ENCODE peak calls at places on chromosomes 5 and 9, in seven cellular contexts. M, B, C, Z, V, R and J are unnamed samples.

GRCh38 chr5:174096619-174097018 is 51.1 kb downstream of the NSG2 start:
- DNase-seq in M (no peak), B (no peak), C (no peak), Z (no peak), V (no peak), R (no peak), J (no peak)

GRCh38 chr9:10108815-10109214 is 504.0 kb downstream of the PTPRD start:
- DNase-seq in M (no peak), B (no peak), C (no peak), Z (no peak), V (no peak), R (no peak), J (no peak)

GRCh38 chr5:73303139-73304079 is 130.4 kb downstream of the TMEM174 start:
- DNase-seq in M (peak; percentile 31), B (no peak), C (no peak), Z (peak; percentile 85), V (no peak), R (peak; percentile 89), J (peak; percentile 80)

GRCh38 chr9:37954581-37954981 is 50.7 kb upstream of the SLC25A51 start:
- DNase-seq in M (no peak), B (no peak), C (no peak), Z (no peak), V (no peak), R (no peak), J (no peak)

GRCh38 chr9:78871086-78871451 is 574.1 kb downstream of the PSAT1 start:
- DNase-seq in M (no peak), B (no peak), C (no peak), Z (no peak), V (no peak), R (no peak), J (no peak)

GRCh38 chr5:24141046-24141445 is 503.7 kb downstream of the CDH10 start:
- DNase-seq in M (no peak), B (no peak), C (no peak), Z (no peak), V (no peak), R (peak; percentile 29), J (peak; percentile 9)

GRCh38 chr9:16526380-16526779 is 344.1 kb downstream of the BNC2 start:
- DNase-seq in M (no peak), B (no peak), C (peak; percentile 77), Z (no peak), V (peak; percentile 49), R (no peak), J (no peak)

GRCh38 chr5:13763719-13764118 is 180.8 kb downstream of the DNAH5 start:
- DNase-seq in M (no peak), B (no peak), C (no peak), Z (no peak), V (no peak), R (no peak), J (no peak)

GRCh38 chr5:149423287-149424268 is 44.5 kb upstream of the IL17B start:
- DNase-seq in M (no peak), B (no peak), C (peak; percentile 85), Z (no peak), V (peak; percentile 88), R (peak; percentile 45), J (peak; percentile 50)

GRCh38 chr5:12480487-12480886 is 576.2 kb upstream of the CTNND2 start:
- DNase-seq in M (no peak), B (no peak), C (no peak), Z (no peak), V (no peak), R (no peak), J (no peak)

GRCh38 chr9:2022560-2022959 is 7.4 kb downstream of the SMARCA2 start:
- DNase-seq in M (no peak), B (no peak), C (no peak), Z (no peak), V (no peak), R (no peak), J (no peak)

GRCh38 chr5:133341915-133342710 is 270.2 kb downstream of the FSTL4 start:
- DNase-seq in M (no peak), B (no peak), C (no peak), Z (no peak), V (no peak), R (no peak), J (peak; percentile 62)

GRCh38 chr5:83368317-83368716 is 103.2 kb upstream of the VCAN start:
- DNase-seq in M (no peak), B (peak; percentile 42), C (peak; percentile 88), Z (no peak), V (peak; percentile 75), R (no peak), J (peak; percentile 3)

GRCh38 chr5:148559461-148559860 is 94.9 kb downstream of the HTR4 start:
- DNase-seq in M (no peak), B (no peak), C (no peak), Z (no peak), V (no peak), R (no peak), J (no peak)

GRCh38 chr9:129840024-129840423 is 4.8 kb downstream of the USP20 start:
- DNase-seq in M (no peak), B (no peak), C (no peak), Z (no peak), V (no peak), R (no peak), J (no peak)

GRCh38 chr5:34889394-34889793 is 25.9 kb downstream of the RAD1 start:
- DNase-seq in M (no peak), B (no peak), C (no peak), Z (no peak), V (no peak), R (no peak), J (no peak)

GRCh38 chr9:108477538-108478006 is 378.2 kb downstream of the ACTL7B start:
- DNase-seq in M (no peak), B (no peak), C (peak; percentile 87), Z (no peak), V (peak; percentile 87), R (no peak), J (no peak)
- H3K9ac ChIP-seq in M (no peak overlapping the region), B (no peak overlapping the region), C (no peak overlapping the region), Z (no peak overlapping the region), V (peak overlapping the region; percentile 82), R (no peak overlapping the region), J (no peak overlapping the region)

DNA sequence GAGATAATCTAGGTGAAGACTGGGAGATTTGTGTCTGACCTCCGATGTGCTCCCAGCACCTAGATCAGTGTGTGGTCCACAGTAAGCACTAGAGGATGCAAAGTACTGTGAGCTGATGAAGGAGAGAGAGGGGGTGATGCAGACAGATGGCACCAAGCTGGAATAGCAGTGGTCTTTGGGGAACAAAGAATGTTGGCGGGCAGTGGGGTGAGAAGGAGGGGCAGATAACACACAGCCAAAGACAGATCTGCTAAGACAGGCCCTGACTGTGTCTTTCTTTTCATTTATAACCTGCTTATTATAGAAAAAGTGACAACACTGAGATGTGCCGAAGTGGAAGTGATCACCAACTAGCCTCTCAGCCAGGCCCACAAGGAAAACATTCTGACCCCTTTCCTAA is 37.5 kb downstream of the ERGIC1 start:
- DNase-seq in M (no peak), B (no peak), C (no peak), Z (no peak), V (no peak), R (no peak), J (no peak)
- H3K4ac ChIP-seq in M (no peak overlapping the region), B (no peak overlapping the region), C (peak overlapping the region; percentile 98), Z (no peak overlapping the region), V (peak overlapping the region; percentile 41), R (no peak overlapping the region), J (no peak overlapping the region)

GRCh38 chr5:139472410-139473030 is 1.7 kb downstream of the SMIM33 start:
- DNase-seq in M (no peak), B (no peak), C (no peak), Z (no peak), V (no peak), R (no peak), J (no peak)

GRCh38 chr5:139473565-139473964 is 2.8 kb downstream of the SMIM33 start:
- DNase-seq in M (no peak), B (no peak), C (no peak), Z (no peak), V (no peak), R (no peak), J (no peak)

GRCh38 chr5:139468421-139468931 is 2.3 kb upstream of the SMIM33 start:
- DNase-seq in M (no peak), B (peak; percentile 68), C (no peak), Z (no peak), V (peak; percentile 55), R (peak; percentile 65), J (peak; percentile 64)

GRCh38 chr5:139473105-139473504 is 2.3 kb downstream of the SMIM33 start:
- DNase-seq in M (peak; percentile 57), B (no peak), C (no peak), Z (peak; percentile 64), V (no peak), R (peak; percentile 81), J (peak; percentile 71)

DNA sequence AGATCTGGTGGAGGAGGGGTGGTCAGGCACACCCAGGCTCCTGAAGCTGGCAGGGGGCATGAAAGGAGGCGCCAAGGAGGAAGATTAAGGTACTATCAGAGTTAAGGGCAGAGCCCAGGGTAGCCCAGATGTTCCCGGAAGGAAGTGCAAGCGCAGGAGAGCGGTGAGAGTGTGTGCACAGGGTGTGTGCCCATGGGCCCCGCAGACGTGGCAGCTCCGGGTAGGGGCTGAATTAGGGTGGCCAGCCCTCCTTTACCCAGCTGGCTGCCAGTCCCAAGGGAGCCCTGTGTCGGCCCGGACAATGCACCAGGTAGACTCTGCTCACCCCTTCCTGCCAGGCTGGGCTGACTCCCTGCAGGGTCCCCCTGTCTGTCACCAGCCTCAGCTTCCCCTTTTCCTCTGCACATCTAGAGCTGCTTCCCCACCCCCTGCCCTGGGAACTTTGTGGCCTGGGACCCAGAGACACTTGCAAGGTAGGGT is at the start of gene SMIM33:
- DNase-seq in M (no peak), B (no peak), C (no peak), Z (no peak), V (no peak), R (no peak), J (no peak)
- H3K27ac ChIP-seq in M (no peak within 1 kb of the TSS), B (no peak within 1 kb of the TSS), C (no peak within 1 kb of the TSS), Z (no peak within 1 kb of the TSS), V (no peak within 1 kb of the TSS), R (no peak within 1 kb of the TSS), J (no peak within 1 kb of the TSS)

GRCh38 chr9:112663681-112664080 is 54.2 kb downstream of the INIP start:
- DNase-seq in M (no peak), B (no peak), C (no peak), Z (no peak), V (no peak), R (no peak), J (no peak)

GRCh38 chr9:112669326-112669725 is 48.6 kb downstream of the INIP start:
- DNase-seq in M (no peak), B (no peak), C (no peak), Z (no peak), V (no peak), R (no peak), J (no peak)

GRCh38 chr9:112659906-112660305 is 58.0 kb downstream of the INIP start:
- DNase-seq in M (no peak), B (no peak), C (no peak), Z (no peak), V (no peak), R (no peak), J (no peak)

GRCh38 chr9:112665347-112665746 is 52.6 kb downstream of the INIP start:
- DNase-seq in M (no peak), B (no peak), C (peak; percentile 47), Z (no peak), V (peak; percentile 18), R (no peak), J (peak; percentile 16)

GRCh38 chr9:112664541-112664940 is 53.4 kb downstream of the INIP start:
- DNase-seq in M (no peak), B (no peak), C (no peak), Z (no peak), V (no peak), R (no peak), J (no peak)
- H3K9ac ChIP-seq in M (no peak overlapping the region), B (no peak overlapping the region), C (no peak overlapping the region), Z (no peak overlapping the region), V (no peak overlapping the region), R (no peak overlapping the region), J (no peak overlapping the region)